ENCODE peak calls at places on chromosomes 5 and 9, in eight cellular contexts. R is tibial nerve; I is endodermal cell; B is small intestine; E is spleen; Z is gastrocnemius medialis; G is CD4-positive, alpha-beta T cell; M is fibroblast of lung. Q is an unnamed sample.

GRCh38 chr5:122415481-122416120 is 103.6 kb downstream of the SNCAIP start:
- DNase-seq in B (peak), R (no peak), E (no peak), G (no peak), I (peak), M (peak), Z (no peak), Q (peak)

GRCh38 chr9:131837316-131837715 is 97.4 kb upstream of the RAPGEF1 start:
- DNase-seq in G (no peak), M (no peak), B (peak), E (no peak), I (peak), R (no peak), Z (no peak), Q (peak)

GRCh38 chr9:23826120-23826629 is at the start of gene ELAVL2:
- DNase-seq in Z (peak), I (peak), B (peak), G (peak), E (peak), M (peak), R (peak), Q (peak)

GRCh38 chr9:1839984-1840383 is 175.2 kb upstream of the SMARCA2 start:
- DNase-seq in G (no peak), M (no peak), Z (no peak), E (no peak), R (no peak), I (no peak), B (no peak), Q (no peak)

GRCh38 chr9:13113751-13114150 is 165.7 kb downstream of the MPDZ start:
- DNase-seq in R (no peak), G (no peak), E (no peak), B (no peak), Z (no peak), M (peak), I (no peak), Q (no peak)

GRCh38 chr5:55923177-55923872 is 71.4 kb downstream of the IL6ST start:
- DNase-seq in Z (no peak), G (no peak), M (no peak), B (peak), R (no peak), E (no peak), I (peak), Q (peak)

GRCh38 chr5:149228610-149229297 is 42.9 kb upstream of the AFAP1L1 start:
- DNase-seq in E (no peak), M (peak), B (peak), Z (peak), G (no peak), I (peak), R (no peak), Q (peak)

GRCh38 chr5:75358117-75358516 is 21.1 kb downstream of the HMGCR start:
- DNase-seq in R (no peak), B (no peak), I (no peak), M (peak), G (no peak), Z (no peak), E (no peak), Q (no peak)

GRCh38 chr5:153831976-153832375 is 206.7 kb downstream of the FAM114A2 start:
- DNase-seq in G (no peak), Z (no peak), I (no peak), B (peak), E (no peak), R (no peak), M (peak), Q (no peak)

GRCh38 chr9:74007833-74008232 is 489.3 kb upstream of the RORB start:
- DNase-seq in M (no peak), G (no peak), I (no peak), R (no peak), Z (no peak), E (no peak), B (no peak), Q (no peak)

GRCh38 chr9:137488330-137488653 is 29.2 kb upstream of the NSMF start:
- DNase-seq in R (no peak), E (peak), M (no peak), G (no peak), B (peak), Z (no peak), I (no peak), Q (peak)

GRCh38 chr5:123868267-123868666 is 356.3 kb downstream of the CSNK1G3 start:
- DNase-seq in M (no peak), R (no peak), G (no peak), Z (no peak), I (no peak), B (peak), E (no peak), Q (no peak)

GRCh38 chr5:100826133-100826532 is 76.9 kb downstream of the ST8SIA4 start:
- DNase-seq in I (no peak), R (no peak), G (no peak), E (no peak), M (no peak), Z (no peak), B (no peak), Q (no peak)

GRCh38 chr5:100827481-100827889 is 75.6 kb downstream of the ST8SIA4 start:
- DNase-seq in B (peak), I (no peak), R (no peak), G (no peak), M (peak), E (no peak), Z (no peak), Q (no peak)

GRCh38 chr5:100828071-100828689 is 74.9 kb downstream of the ST8SIA4 start:
- DNase-seq in Z (no peak), R (no peak), M (peak), E (no peak), G (no peak), I (no peak), B (no peak), Q (no peak)

GRCh38 chr5:100832252-100833230 is 70.5 kb downstream of the ST8SIA4 start:
- DNase-seq in B (no peak), E (no peak), I (no peak), R (no peak), M (no peak), G (no peak), Z (no peak), Q (no peak)

DNA sequence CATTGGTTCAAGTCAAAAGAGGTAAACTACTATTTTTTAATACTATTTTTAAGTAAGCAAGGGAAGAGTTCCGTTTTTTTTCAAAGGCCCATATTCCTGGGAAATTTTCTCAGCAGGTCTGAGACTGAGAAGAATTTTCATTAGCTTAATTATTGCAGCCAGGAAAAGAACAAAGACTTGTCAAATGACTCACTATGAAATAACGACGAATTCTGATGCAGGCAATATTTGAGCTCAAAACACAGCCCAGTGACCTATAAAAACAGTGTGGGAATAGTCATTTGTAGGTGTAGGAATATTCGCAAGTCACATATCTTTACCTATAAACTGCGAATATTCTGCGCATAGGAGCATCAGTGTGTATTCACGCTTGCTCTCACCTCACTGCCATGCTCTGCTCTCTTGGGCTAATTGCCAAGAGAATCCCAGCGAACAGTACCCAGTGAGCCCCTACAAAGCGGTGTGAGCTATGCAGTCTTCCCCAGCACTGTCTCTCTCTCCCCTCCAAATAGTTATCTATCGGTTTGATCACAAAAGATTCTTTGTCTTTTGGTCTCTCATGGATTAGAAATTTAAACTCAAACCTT is 74.2 kb downstream of the ST8SIA4 start:
- DNase-seq in M (peak), Z (no peak), E (no peak), B (no peak), I (no peak), R (no peak), G (no peak), Q (no peak)
- H3K27ac ChIP-seq in M (no peak), Z (peak), E (peak), B (no peak), I (no peak), R (peak), G (no peak), Q (no peak)

DNA sequence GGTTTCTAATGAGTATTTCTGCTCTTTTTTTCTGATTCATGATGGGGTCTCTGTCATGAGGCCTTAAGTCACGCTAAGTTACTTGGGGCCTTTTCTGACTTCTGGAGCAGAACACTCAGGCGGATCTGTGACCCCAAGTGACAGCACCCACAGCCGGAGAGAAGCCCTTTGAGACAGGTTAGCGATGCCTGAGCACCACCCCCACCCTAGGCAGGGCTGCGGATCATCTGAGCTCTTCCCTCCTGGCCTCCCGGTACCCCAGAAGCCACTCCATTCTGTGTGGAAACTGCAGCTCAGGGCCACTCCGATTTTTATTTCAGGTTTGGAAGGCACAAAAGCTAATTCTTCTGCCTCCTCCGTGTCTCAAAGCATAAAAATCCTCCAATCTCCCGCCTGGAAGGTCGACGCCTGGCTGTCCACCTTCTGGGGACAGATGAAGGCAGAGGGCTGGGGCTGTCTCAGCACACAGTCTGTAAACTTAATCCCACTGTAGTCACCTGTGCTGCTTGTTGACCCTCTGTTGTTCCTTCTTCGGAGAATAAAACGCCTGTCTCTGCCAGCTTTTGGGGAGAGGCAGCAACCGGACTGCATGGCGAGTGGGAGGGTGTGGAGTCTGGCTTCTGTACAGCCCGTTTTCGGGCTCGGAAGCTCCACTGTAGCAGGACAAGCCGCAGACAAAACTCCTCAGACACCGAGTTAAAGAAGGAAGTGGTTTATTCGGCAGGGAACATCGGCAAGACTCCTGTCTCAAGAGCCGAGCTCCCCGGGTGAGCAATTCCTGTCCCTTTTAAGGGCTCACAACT is 88.8 kb downstream of the SPRY4 start:
- DNase-seq in R (no peak), Z (no peak), I (peak), G (no peak), E (no peak), M (no peak), B (no peak), Q (no peak)
- H3K27ac ChIP-seq in R (no peak), Z (no peak), I (peak), G (no peak), E (no peak), M (no peak), B (no peak), Q (no peak)

DNA sequence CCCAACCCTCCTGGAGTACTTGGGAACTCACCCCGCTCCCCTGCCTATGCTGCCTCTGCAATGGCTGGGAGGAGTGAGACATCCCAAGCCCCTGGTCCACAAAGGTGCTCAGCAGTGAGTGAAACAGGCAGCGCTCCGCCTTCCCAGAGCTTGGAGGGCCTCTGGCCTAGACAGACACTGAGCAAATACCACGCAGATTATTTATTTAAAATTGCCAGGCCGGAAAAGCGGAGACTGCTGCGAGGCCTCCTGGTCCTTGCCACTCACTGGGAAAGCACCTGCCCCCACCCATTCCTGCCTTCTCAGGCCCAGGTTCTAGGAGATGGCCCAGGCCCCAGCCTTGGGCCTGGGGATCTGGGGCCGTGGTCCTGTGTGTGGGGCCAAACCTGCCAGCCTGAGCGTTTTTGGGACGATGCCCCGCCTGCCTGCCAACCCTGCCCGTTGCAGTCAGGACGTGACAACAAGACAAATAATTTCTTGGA is 17.4 kb downstream of the FGF18 start:
- DNase-seq in G (no peak), B (no peak), R (no peak), Z (no peak), M (no peak), E (peak), I (no peak), Q (peak)
- H3K27ac ChIP-seq in G (no peak), B (no peak), R (no peak), Z (no peak), M (no peak), E (no peak), I (peak), Q (peak)

GRCh38 chr5:159209438-159210305 is at the start of gene RNF145:
- DNase-seq in E (peak), R (peak), G (peak), I (peak), Z (peak), B (peak), M (peak), Q (peak)
- H3K27ac ChIP-seq in E (peak), R (peak), G (peak), I (peak), Z (peak), B (peak), M (peak), Q (peak)

DNA sequence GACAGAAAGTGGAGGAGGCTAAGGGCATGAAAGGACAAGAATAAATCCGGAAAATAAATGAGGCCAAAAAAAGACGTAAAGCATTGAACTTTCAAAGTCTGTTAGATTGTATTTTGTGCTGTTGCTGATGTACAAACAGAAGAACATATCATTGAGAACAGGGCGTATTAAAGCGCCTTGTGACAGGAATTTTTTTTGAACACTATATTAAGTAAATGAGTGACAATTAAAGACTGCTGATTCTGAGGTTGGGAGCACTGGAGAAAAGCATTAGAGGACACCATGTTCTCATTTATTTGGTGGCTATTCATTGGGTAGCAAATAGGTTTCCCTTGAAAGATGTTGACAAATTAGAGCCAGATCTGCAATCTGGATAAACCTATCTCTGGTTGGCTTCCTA is 137.3 kb upstream of the SGCD start:
- DNase-seq in E (no peak), I (no peak), G (no peak), B (no peak), M (no peak), R (no peak), Z (no peak), Q (no peak)
- H3K27ac ChIP-seq in E (no peak), I (no peak), G (no peak), B (no peak), M (no peak), R (no peak), Z (no peak), Q (no peak)

DNA sequence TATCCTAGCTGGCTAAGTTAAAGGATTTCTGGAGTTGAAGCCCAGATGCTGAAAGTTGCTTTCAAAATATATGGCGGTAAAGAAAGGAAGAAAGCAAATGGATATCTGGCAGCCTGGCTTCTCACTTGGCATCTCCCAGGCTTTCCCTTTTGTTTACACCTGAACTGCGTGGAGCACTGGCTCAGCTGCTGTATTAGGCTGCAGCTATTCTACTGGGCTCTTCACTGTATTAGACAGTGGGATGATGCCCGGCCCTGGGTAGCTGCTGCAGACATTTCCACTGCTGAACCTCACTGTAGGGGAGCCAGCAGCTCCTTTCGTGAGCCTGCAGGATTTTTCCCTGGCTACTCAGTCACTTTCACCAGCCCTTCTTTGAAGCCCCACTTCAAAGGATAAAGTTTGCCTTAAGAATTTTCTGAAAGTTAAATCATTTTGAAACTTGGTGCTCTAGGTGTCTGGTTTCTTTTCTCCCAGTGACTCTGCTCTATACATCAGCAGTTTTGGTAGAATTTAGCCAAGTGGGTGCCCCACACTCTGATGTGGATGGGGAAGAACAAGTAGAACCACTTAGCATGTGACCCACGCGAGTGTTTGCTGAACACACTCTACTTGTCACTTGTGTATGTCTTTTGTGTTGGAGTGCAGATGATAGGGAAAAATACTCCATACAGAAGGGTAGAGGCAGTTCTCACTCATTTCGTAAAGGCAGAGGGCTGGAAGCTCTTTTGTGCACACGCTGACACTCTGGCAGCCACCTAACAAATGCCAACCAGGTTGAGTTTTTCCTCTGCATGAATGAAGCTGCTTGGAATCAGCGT is 49.9 kb downstream of the C9orf152 start:
- DNase-seq in Z (no peak), G (no peak), B (no peak), I (no peak), R (no peak), E (no peak), M (no peak), Q (no peak)
- H3K27ac ChIP-seq in Z (no peak), G (no peak), B (no peak), I (no peak), R (no peak), E (no peak), M (no peak), Q (no peak)

Q was measured in body of pancreas.